ENCODE peak calls at places on chromosomes 6 and 20, in five cellular contexts. P is T-helper 17 cell; L is Ammon's horn; J is T47D; U is activated naive CD4-positive, alpha-beta T cell. N is an unnamed sample.
A peak's percentile ranks its signal among the peaks of the same experiment; 100 is the strongest.

GRCh38 chr20:58017237-58017969 is 211.1 kb downstream of the ANKRD60 start:
- DNase-seq in P (no peak), J (no peak), L (peak; percentile 94), U (no peak), N (no peak)

GRCh38 chr6:39432311-39433025 is 110.0 kb upstream of the KCNK16 start:
- DNase-seq in P (no peak), U (no peak), L (no peak), J (no peak), N (no peak)

GRCh38 chr6:107179004-107179403 is 63.7 kb upstream of the BEND3 start:
- DNase-seq in L (peak; percentile 7), U (no peak), P (no peak), J (no peak), N (no peak)

GRCh38 chr6:127032971-127033370 is 85.5 kb upstream of the RSPO3 start:
- DNase-seq in P (no peak), L (no peak), J (no peak), U (no peak), N (no peak)

GRCh38 chr6:11645016-11645415 is 107.5 kb downstream of the TMEM170B start:
- DNase-seq in U (no peak), L (no peak), P (no peak), J (no peak), N (no peak)

GRCh38 chr6:116556814-116557403 is 3.4 kb downstream of the CALHM4 start:
- DNase-seq in U (no peak), P (no peak), J (no peak), L (no peak), N (no peak)

GRCh38 chr6:43604174-43604573 is 24.9 kb downstream of the GTPBP2 start:
- DNase-seq in J (no peak), L (no peak), P (no peak), U (no peak), N (no peak)

GRCh38 chr6:13044390-13044789 is 283.9 kb downstream of the TBC1D7 start:
- DNase-seq in P (no peak), J (no peak), U (no peak), L (no peak), N (no peak)

GRCh38 chr6:112282217-112282616 is 27.9 kb upstream of the LAMA4 start:
- DNase-seq in J (no peak), P (no peak), L (peak; percentile 77), U (no peak), N (peak; percentile 26)

N was measured in glutamatergic neuron.